ENCODE peak calls at places on chromosomes 11 and 22, in eight cellular contexts. K is fibroblast of lung, L is SK-N-SH, B is HCT116, E is H1, S is osteoblast, D is neuronal stem cell, H is neural progenitor cell. V is an unnamed sample.

GRCh38 chr11:118646393-118646792 is 33.1 kb downstream of the TREH start:
- DNase-seq in L (no peak), B (no peak), H (no peak), S (no peak), E (no peak), K (no peak), D (no peak), V (no peak)

GRCh38 chr11:68523743-68524142 is 63.2 kb downstream of the PPP6R3 start:
- DNase-seq in K (no peak), H (no peak), E (no peak), L (no peak), D (no peak), S (no peak), B (no peak), V (no peak)

GRCh38 chr22:46828323-46829139 is 66.1 kb downstream of the TBC1D22A start:
- DNase-seq in B (no peak), K (no peak), E (peak; percentile 33), H (no peak), S (no peak), L (peak; percentile 3), D (no peak), V (no peak)

GRCh38 chr11:9530020-9530628 is 43.3 kb upstream of the WEE1 start:
- DNase-seq in E (peak; percentile 42), D (no peak), K (no peak), S (peak; percentile 8), B (no peak), H (peak; percentile 35), L (no peak), V (no peak)

GRCh38 chr11:61011239-61011870 is 39.9 kb downstream of the CD6 start:
- DNase-seq in L (peak; percentile 57), E (no peak), H (no peak), D (no peak), S (peak; percentile 86), B (no peak), K (no peak), V (no peak)

GRCh38 chr11:47967577-47968230 is 12.7 kb upstream of the PTPRJ start:
- DNase-seq in B (no peak), K (peak; percentile 59), D (no peak), E (no peak), L (no peak), H (no peak), S (peak; percentile 84), V (peak; percentile 65)

GRCh38 chr11:90204832-90205646 is 17.8 kb downstream of the CHORDC1 start:
- DNase-seq in K (peak; percentile 52), L (peak; percentile 34), E (no peak), D (peak; percentile 54), B (peak; percentile 39), S (peak; percentile 32), H (peak; percentile 58), V (peak; percentile 69)

GRCh38 chr22:19430890-19431541 is 517 bp downstream of the HIRA start:
- DNase-seq in D (peak; percentile 39), S (peak; percentile 86), K (peak; percentile 37), H (peak; percentile 72), L (peak; percentile 62), B (no peak), E (peak; percentile 67), V (peak; percentile 62)

DNA sequence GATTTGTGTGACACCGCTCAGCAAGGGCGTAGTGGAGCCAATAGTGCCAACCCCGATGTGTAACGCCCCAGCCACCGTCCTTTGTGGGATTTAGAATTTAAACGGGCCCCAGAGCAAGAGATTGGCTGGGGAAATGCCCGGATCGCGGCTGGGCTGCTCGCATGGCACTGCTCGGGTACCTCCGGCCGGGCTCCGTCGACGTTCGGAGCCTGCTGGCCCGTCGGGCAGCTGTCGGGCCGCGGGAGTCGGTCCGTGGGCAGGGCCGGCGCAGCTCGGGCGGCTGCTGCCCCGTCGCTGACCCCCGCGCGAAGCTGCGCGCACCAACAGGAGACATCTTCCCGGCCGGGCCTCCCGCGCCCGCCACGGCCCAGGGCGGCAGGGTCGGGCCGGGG is 1.4 kb upstream of the KDM2A start:
- DNase-seq in S (peak; percentile 90), L (no peak), H (peak; percentile 62), D (no peak), B (no peak), K (no peak), E (peak; percentile 66), V (peak; percentile 31)
- H2AFZ ChIP-seq in S (peak overlapping the region; percentile 94), L (no peak overlapping the region), H (peak overlapping the region; percentile 78), D (peak overlapping the region; percentile 73), B (no peak overlapping the region), K (peak overlapping the region; percentile 83), E (peak overlapping the region; percentile 78), V (peak overlapping the region; percentile 74)

GRCh38 chr11:70169136-70169535 is 34.0 kb upstream of the FADD start:
- DNase-seq in E (no peak), B (no peak), L (no peak), H (no peak), D (no peak), S (peak; percentile 75), K (no peak), V (no peak)
- H3K27me3 ChIP-seq in E (no peaks in the 10 kb centered on the region), B (no peaks in the 10 kb centered on the region), L (no peaks in the 10 kb centered on the region), H (no peaks in the 10 kb centered on the region), D (peaks cover 8% of the 10 kb centered on the region), S (no peaks in the 10 kb centered on the region), K (no peaks in the 10 kb centered on the region), V (peaks cover 34% of the 10 kb centered on the region)

GRCh38 chr22:31176923-31177322 is 16.9 kb downstream of the RNF185 start:
- DNase-seq in L (no peak), S (no peak), K (no peak), D (no peak), E (no peak), B (no peak), H (no peak), V (no peak)

GRCh38 chr22:31179345-31179744 is 19.4 kb downstream of the RNF185 start:
- DNase-seq in K (peak; percentile 68), E (no peak), B (no peak), S (no peak), D (no peak), L (no peak), H (no peak), V (peak; percentile 76)

GRCh38 chr22:31178859-31179258 is 18.9 kb downstream of the RNF185 start:
- DNase-seq in K (no peak), B (no peak), L (no peak), E (no peak), H (no peak), D (no peak), S (no peak), V (no peak)

GRCh38 chr22:31173386-31174145 is 13.6 kb downstream of the RNF185 start:
- DNase-seq in H (no peak), S (peak; percentile 86), B (no peak), E (no peak), K (peak; percentile 93), D (no peak), L (no peak), V (peak; percentile 93)

DNA sequence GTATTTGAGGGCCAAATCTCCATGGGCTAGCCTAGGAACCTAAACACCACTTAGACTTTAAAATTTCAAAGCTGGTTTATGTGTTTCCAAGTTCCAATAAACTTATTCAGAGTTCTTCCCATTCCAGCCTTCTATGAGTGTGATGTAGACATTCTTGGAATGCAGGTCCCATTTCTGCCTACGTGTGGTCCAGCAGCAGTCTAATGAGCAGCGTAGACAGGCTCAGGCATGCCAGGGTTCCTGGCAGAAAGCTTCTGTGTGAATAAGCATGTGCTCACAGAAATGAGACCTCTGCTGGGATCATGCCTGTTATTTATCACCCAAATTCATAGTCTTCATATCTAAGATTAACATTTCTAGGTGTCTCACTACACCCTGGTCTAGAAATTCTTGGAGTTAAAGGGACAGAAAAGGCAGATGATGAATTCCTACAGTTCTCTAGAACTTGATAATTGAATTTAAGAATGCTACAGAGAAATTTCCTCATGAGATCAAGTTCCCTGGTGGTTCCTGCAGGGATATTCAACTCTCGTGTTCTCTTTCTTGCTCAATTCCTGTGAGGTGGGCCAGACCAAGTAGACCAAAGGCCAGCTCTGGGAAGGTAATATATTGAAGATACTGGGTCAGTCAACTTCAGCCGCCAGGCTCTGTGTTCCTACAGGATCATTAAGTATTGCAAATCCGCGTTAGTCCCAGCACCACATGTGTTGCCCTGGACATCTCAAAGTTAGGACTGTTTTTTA is 17.6 kb downstream of the RNF185 start:
- DNase-seq in B (no peak), S (peak; percentile 96), L (no peak), E (no peak), H (no peak), D (no peak), K (peak; percentile 99), V (peak; percentile 96)
- H2AFZ ChIP-seq in B (no peak overlapping the region), S (no peak overlapping the region), L (no peak overlapping the region), E (no peak overlapping the region), H (no peak overlapping the region), D (no peak overlapping the region), K (no peak overlapping the region), V (no peak overlapping the region)

DNA sequence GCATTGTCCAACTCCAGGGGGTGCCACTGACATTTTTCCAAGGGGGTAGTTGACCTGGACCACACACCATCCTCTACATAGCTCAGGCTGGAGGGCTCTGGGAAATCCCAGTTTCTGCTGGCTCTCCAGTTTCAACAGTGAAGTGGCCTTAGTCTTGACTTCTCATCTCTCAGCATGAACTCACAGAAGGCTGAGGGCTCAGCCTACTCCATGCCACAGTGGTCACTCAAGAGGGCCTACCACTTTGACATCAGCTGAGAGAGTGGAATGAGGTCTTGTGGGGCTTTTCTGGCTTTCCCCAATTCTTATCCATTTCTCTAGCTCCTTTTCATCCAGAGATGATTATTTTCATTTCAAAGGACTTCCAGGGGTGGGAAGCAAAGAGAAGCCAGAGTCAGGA is 7.4 kb downstream of the HTR3A start:
- DNase-seq in D (no peak), B (no peak), K (no peak), H (no peak), L (no peak), S (no peak), E (no peak), V (no peak)
- H3K27me3 ChIP-seq in D (peaks cover 65% of the 10 kb centered on the region), B (peaks cover 83% of the 10 kb centered on the region), K (no peaks in the 10 kb centered on the region), H (no peaks in the 10 kb centered on the region), L (no peaks in the 10 kb centered on the region), S (no peaks in the 10 kb centered on the region), E (no peaks in the 10 kb centered on the region), V (peaks cover 16% of the 10 kb centered on the region)

DNA sequence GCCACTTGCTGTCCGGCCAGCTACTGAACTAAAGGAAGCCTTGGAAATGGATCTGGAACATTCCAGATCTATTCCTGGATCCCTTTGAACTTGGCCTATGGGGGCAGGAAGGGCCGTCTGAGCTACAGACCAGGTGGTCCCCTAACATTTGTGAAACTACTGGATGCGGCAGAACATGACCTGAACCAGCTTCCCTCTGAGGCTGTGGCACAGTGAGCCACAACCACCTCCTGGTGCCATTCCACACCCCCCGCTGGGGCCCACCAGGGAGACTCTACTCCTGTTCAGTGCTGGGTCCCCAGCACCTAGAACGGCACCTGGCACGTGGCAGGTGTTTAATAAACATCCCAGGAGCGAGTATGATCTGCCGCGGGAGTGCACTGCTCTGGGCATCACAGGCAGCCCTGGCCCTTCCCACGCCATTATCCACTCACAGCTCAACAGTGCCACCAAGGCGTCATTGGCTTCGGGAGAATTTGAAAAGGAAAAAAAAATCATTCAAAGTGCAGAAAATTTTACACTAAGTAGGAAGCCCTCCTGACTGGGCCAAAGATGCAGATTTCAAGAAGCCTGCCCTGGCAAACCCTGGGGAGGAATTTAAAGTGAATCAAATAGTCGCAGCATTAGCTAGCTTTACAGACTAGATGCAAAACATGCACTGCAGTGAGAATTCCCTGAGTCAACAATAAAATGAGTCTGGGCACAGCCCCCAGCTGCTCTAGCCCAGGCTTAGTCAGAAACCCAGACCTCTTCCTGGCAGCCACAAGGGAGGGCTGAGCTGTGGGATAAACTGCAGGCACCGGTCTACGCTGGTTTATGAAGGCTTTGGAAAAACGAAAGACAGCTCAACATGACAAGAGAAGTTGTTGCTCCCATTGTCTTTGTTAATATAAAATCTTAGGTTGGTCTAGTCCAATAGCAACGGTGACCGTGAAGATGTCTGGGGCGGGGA is 14.3 kb upstream of the EFCAB6 start:
- DNase-seq in D (no peak), S (peak; percentile 97), E (peak; percentile 43), H (no peak), L (no peak), B (no peak), K (peak; percentile 82), V (peak; percentile 89)
- H2AFZ ChIP-seq in D (no peak overlapping the region), S (peak overlapping the region; percentile 86), E (no peak overlapping the region), H (no peak overlapping the region), L (no peak overlapping the region), B (no peak overlapping the region), K (peak overlapping the region; percentile 29), V (peak overlapping the region; percentile 66)